ENCODE peak calls at places on chromosomes 6 and 20, in four cellular contexts. O is cardiac muscle cell, L is NT2/D1, X is uterus. W is an unnamed sample.

GRCh38 chr6:15483060-15483459 is 179.8 kb downstream of the DTNBP1 start:
- DNase-seq in O (no peak), L (no peak), X (no peak), W (no peak)

GRCh38 chr6:44010411-44011349 is 116.6 kb downstream of the MRPL14 start:
- DNase-seq in O (peak; percentile 85), L (no peak), X (no peak), W (no peak)

GRCh38 chr6:89574860-89575561 is 63.5 kb downstream of the LYRM2 start:
- DNase-seq in O (no peak), L (no peak), X (no peak), W (no peak)

GRCh38 chr6:35544748-35545361 is 32.2 kb upstream of the TULP1 start:
- DNase-seq in O (no peak), L (no peak), X (no peak), W (no peak)

GRCh38 chr6:13924949-13925881 is at the start of gene RNF182:
- DNase-seq in O (no peak), L (no peak), X (no peak), W (no peak)

GRCh38 chr6:24883618-24884017 is 52.1 kb downstream of the RIPOR2 start:
- DNase-seq in O (peak; percentile 35), L (no peak), X (no peak), W (no peak)

GRCh38 chr6:134752445-134752844 is 197.5 kb downstream of the ALDH8A1 start:
- DNase-seq in O (no peak), L (no peak), X (no peak), W (no peak)

GRCh38 chr20:25285091-25285647 is 37.3 kb downstream of the PYGB start:
- DNase-seq in O (no peak), L (no peak), X (no peak), W (no peak)

GRCh38 chr20:5410450-5410849 is 93.7 kb upstream of the PROKR2 start:
- DNase-seq in O (no peak), L (no peak), X (no peak), W (no peak)

GRCh38 chr20:25480156-25480555 is 72.7 kb downstream of the GINS1 start:
- DNase-seq in O (no peak), L (no peak), X (no peak), W (no peak)

GRCh38 chr6:164409309-164410009 is 899.9 kb downstream of the C6orf118 start:
- DNase-seq in O (peak; percentile 15), L (no peak), X (no peak), W (no peak)

GRCh38 chr20:33909331-33909921 is 84.3 kb upstream of the RALY start:
- DNase-seq in O (peak; percentile 99), L (peak; percentile 32), X (no peak), W (no peak)

GRCh38 chr20:23661002-23661429 is 23.3 kb upstream of the CST3 start:
- DNase-seq in O (no peak), L (no peak), X (no peak), W (no peak)

GRCh38 chr6:107753778-107754177 is 70.3 kb downstream of the SCML4 start:
- DNase-seq in O (no peak), L (no peak), X (no peak), W (no peak)

GRCh38 chr6:112251170-112251945 is 3.0 kb downstream of the LAMA4 start:
- DNase-seq in O (peak; percentile 86), L (no peak), X (peak; percentile 84), W (no peak)

GRCh38 chr20:9334866-9335265 is 179.5 kb upstream of the LAMP5 start:
- DNase-seq in O (no peak), L (no peak), X (no peak), W (no peak)

GRCh38 chr20:1874534-1875168 is 20.6 kb upstream of the SIRPA start:
- DNase-seq in O (peak; percentile 52), L (no peak), X (no peak), W (no peak)

GRCh38 chr20:33532753-33533459 is 43.0 kb downstream of the CBFA2T2 start:
- DNase-seq in O (peak; percentile 55), L (no peak), X (no peak), W (no peak)

GRCh38 chr6:12371151-12371550 is 81.0 kb downstream of the EDN1 start:
- DNase-seq in O (no peak), L (no peak), X (no peak), W (no peak)

GRCh38 chr6:142935553-142936517 is 9.1 kb downstream of the HIVEP2 start:
- DNase-seq in O (no peak), L (no peak), X (no peak), W (no peak)

GRCh38 chr20:4546342-4546741 is 175.4 kb upstream of the PRND start:
- DNase-seq in O (no peak), L (peak; percentile 28), X (no peak), W (no peak)

GRCh38 chr6:107128577-107128976 is 13.3 kb upstream of the BEND3 start:
- DNase-seq in O (peak; percentile 32), L (no peak), X (no peak), W (no peak)

GRCh38 chr6:105326838-105327745 is 75.8 kb downstream of the PREP start:
- DNase-seq in O (no peak), L (no peak), X (no peak), W (no peak)

GRCh38 chr6:81694214-81694613 is 58.3 kb downstream of the TENT5A start:
- DNase-seq in O (no peak), L (no peak), X (no peak), W (no peak)

GRCh38 chr6:33073431-33073871 is at the start of gene HLA-DPA1:
- DNase-seq in O (peak; percentile 44), L (no peak), X (peak; percentile 41), W (no peak)

GRCh38 chr6:128638817-128639216 is 118.4 kb upstream of the PTPRK start:
- DNase-seq in O (no peak), L (no peak), X (no peak), W (no peak)

GRCh38 chr6:159416891-159417540 is 247.8 kb downstream of the FNDC1 start:
- DNase-seq in O (no peak), L (no peak), X (no peak), W (no peak)

GRCh38 chr20:19462491-19462890 is 250.0 kb downstream of the SLC24A3 start:
- DNase-seq in O (no peak), L (no peak), X (no peak), W (no peak)

GRCh38 chr6:42179956-42180335 is 6.8 kb downstream of the GUCA1A start:
- DNase-seq in O (no peak), L (no peak), X (no peak), W (no peak)

GRCh38 chr6:57216235-57217101 is 5.6 kb downstream of the RAB23 start:
- DNase-seq in O (peak; percentile 69), L (no peak), X (peak; percentile 46), W (peak; percentile 5)

GRCh38 chr6:127110712-127111111 is 7.8 kb upstream of the RSPO3 start:
- DNase-seq in O (no peak), L (no peak), X (no peak), W (no peak)

GRCh38 chr6:78308025-78308424 is 559.3 kb upstream of the IRAK1BP1 start:
- DNase-seq in O (no peak), L (peak; percentile 33), X (no peak), W (no peak)

GRCh38 chr6:141401168-141401567 is 731.6 kb upstream of the GJE1 start:
- DNase-seq in O (peak; percentile 69), L (no peak), X (no peak), W (no peak)

GRCh38 chr6:8794420-8794819 is 359.1 kb upstream of the SLC35B3 start:
- DNase-seq in O (no peak), L (no peak), X (no peak), W (no peak)

GRCh38 chr6:118240878-118241528 is 307.1 kb upstream of the PLN start:
- DNase-seq in O (no peak), L (no peak), X (no peak), W (no peak)

GRCh38 chr6:26204332-26205160 is 117.3 kb downstream of the HFE start:
- DNase-seq in O (peak; percentile 99), L (peak; percentile 92), X (peak; percentile 98), W (peak; percentile 93)

GRCh38 chr6:144951730-144952437 is 666.7 kb downstream of the UTRN start:
- DNase-seq in O (no peak), L (no peak), X (no peak), W (no peak)